ENCODE peak calls at places on chromosomes 3 and 15, in seven cellular contexts. H is psoas muscle, P is Panc1, W is nephron progenitor cell, E is GM23338, S is uterus, J is IMR-90. Z is an unnamed sample.

GRCh38 chr15:44811347-44811746 is 75.0 kb downstream of the TRIM69 start:
- DNase-seq in W (no peak), S (no peak), J (no peak), H (no peak), E (no peak), P (no peak), Z (no peak)

GRCh38 chr3:8237893-8238292 is 263.7 kb upstream of the LMCD1 start:
- DNase-seq in J (no peak), S (no peak), E (no peak), H (no peak), W (no peak), P (no peak), Z (no peak)

GRCh38 chr15:99251436-99251821 is at the start of gene LRRC28:
- DNase-seq in E (no peak), P (no peak), S (no peak), H (no peak), J (no peak), W (no peak), Z (no peak)

GRCh38 chr3:107106316-107106715 is 270.9 kb upstream of the CCDC54 start:
- DNase-seq in J (peak; percentile 53), E (no peak), P (no peak), W (no peak), S (no peak), H (no peak), Z (no peak)

GRCh38 chr3:64058592-64058991 is 35.3 kb upstream of the PSMD6 start:
- DNase-seq in H (no peak), W (no peak), P (no peak), E (no peak), S (no peak), J (no peak), Z (no peak)

GRCh38 chr3:138835177-138835757 is 539 bp upstream of the PIK3CB start:
- DNase-seq in J (no peak), S (no peak), E (no peak), P (no peak), H (no peak), W (no peak), Z (no peak)

GRCh38 chr3:50165388-50166308 is 10.5 kb downstream of the SEMA3F start:
- DNase-seq in P (no peak), H (no peak), J (peak; percentile 47), E (no peak), S (peak; percentile 70), W (no peak), Z (no peak)

GRCh38 chr15:67024998-67025368 is 40.4 kb upstream of the SMAD3 start:
- DNase-seq in E (no peak), H (no peak), W (no peak), J (no peak), S (no peak), P (no peak), Z (no peak)

GRCh38 chr15:60773893-60774292 is 295.0 kb upstream of the ICE2 start:
- DNase-seq in H (no peak), J (peak; percentile 38), E (no peak), P (no peak), S (no peak), W (no peak), Z (no peak)

GRCh38 chr15:98776607-98777281 is 128.4 kb downstream of the IGF1R start:
- DNase-seq in H (peak; percentile 70), P (no peak), W (peak; percentile 68), E (no peak), S (peak; percentile 44), J (peak; percentile 50), Z (no peak)

GRCh38 chr3:40225116-40225515 is 84.4 kb upstream of the EIF1B start:
- DNase-seq in P (no peak), J (no peak), E (no peak), W (no peak), S (no peak), H (no peak), Z (no peak)

GRCh38 chr3:146044046-146044445 is 116.9 kb downstream of the PLOD2 start:
- DNase-seq in W (no peak), P (no peak), H (no peak), S (no peak), J (no peak), E (no peak), Z (no peak)

GRCh38 chr3:159803444-159803843 is 185.2 kb upstream of the IL12A start:
- DNase-seq in S (no peak), H (no peak), P (no peak), E (no peak), W (no peak), J (peak; percentile 82), Z (no peak)

GRCh38 chr3:46059432-46059831 is 32.1 kb upstream of the XCR1 start:
- DNase-seq in S (no peak), E (no peak), P (no peak), H (no peak), J (no peak), W (no peak), Z (no peak)

GRCh38 chr3:177361042-177361938 is 164.0 kb upstream of the TBL1XR1 start:
- DNase-seq in P (no peak), H (no peak), S (no peak), W (no peak), E (no peak), J (no peak), Z (no peak)

GRCh38 chr15:86362556-86362955 is 282.9 kb downstream of the AGBL1 start:
- DNase-seq in E (no peak), J (no peak), S (no peak), W (no peak), H (no peak), P (no peak), Z (no peak)

GRCh38 chr3:61381745-61382392 is 130.6 kb upstream of the FHIT start:
- DNase-seq in W (no peak), E (peak; percentile 76), P (no peak), J (peak; percentile 7), H (no peak), S (no peak), Z (no peak)

GRCh38 chr15:99976811-99977271 is 243.6 kb upstream of the LYSMD4 start:
- DNase-seq in H (peak; percentile 50), S (no peak), J (peak; percentile 20), W (no peak), E (no peak), P (no peak), Z (no peak)

GRCh38 chr3:30984855-30985793 is 90.7 kb upstream of the GADL1 start:
- DNase-seq in P (no peak), W (no peak), J (peak; percentile 13), S (no peak), E (no peak), H (no peak), Z (no peak)

GRCh38 chr3:156181509-156181908 is 61.1 kb downstream of the KCNAB1 start:
- DNase-seq in E (no peak), S (no peak), H (no peak), W (no peak), P (no peak), J (peak; percentile 72), Z (no peak)

GRCh38 chr3:177538064-177538742 is 340.9 kb upstream of the TBL1XR1 start:
- DNase-seq in P (no peak), E (peak; percentile 12), H (peak; percentile 57), S (peak; percentile 35), W (no peak), J (peak; percentile 69), Z (no peak)

GRCh38 chr3:105032541-105032940 is 334.2 kb upstream of the ALCAM start:
- DNase-seq in S (no peak), H (no peak), J (no peak), P (no peak), E (no peak), W (no peak), Z (no peak)

GRCh38 chr3:141797167-141797773 is 34.1 kb downstream of the GRK7 start:
- DNase-seq in J (peak; percentile 7), S (peak; percentile 39), H (peak; percentile 80), P (no peak), E (peak; percentile 96), W (peak; percentile 70), Z (peak; percentile 58)

GRCh38 chr15:44034334-44034733 is 160.7 kb downstream of the FRMD5 start:
- DNase-seq in P (no peak), W (no peak), H (no peak), J (no peak), E (no peak), S (no peak), Z (no peak)

GRCh38 chr3:168061332-168061996 is 34.3 kb downstream of the GOLIM4 start:
- DNase-seq in S (no peak), E (no peak), J (no peak), W (no peak), P (no peak), H (no peak), Z (no peak)

GRCh38 chr3:39124876-39125836 is 17.7 kb downstream of the TTC21A start:
- DNase-seq in E (peak; percentile 57), J (peak; percentile 57), H (no peak), S (no peak), W (no peak), P (no peak), Z (no peak)
- TF ChIP-seq CTCF in E (peak; percentile 78), J (peak; percentile 59), H (peak; percentile 35), S (peak; percentile 46), W (peak; percentile 7), P (peak; percentile 29), Z (no peak)

GRCh38 chr3:143326983-143327382 is 207.4 kb downstream of the CHST2 start:
- DNase-seq in S (no peak), E (no peak), P (no peak), H (no peak), W (no peak), J (no peak), Z (no peak)

GRCh38 chr3:143328459-143328858 is 208.9 kb downstream of the CHST2 start:
- DNase-seq in J (no peak), S (no peak), W (no peak), E (peak; percentile 8), P (no peak), H (no peak), Z (no peak)

GRCh38 chr3:143330316-143330868 is 210.8 kb downstream of the CHST2 start:
- DNase-seq in P (no peak), J (no peak), S (no peak), E (no peak), W (no peak), H (no peak), Z (no peak)

GRCh38 chr3:143329567-143330164 is 210.1 kb downstream of the CHST2 start:
- DNase-seq in W (peak; percentile 20), J (no peak), P (no peak), S (no peak), E (no peak), H (no peak), Z (no peak)

GRCh38 chr3:143327388-143327787 is 207.8 kb downstream of the CHST2 start:
- DNase-seq in E (no peak), W (no peak), J (no peak), S (no peak), H (no peak), P (no peak), Z (no peak)
- TF ChIP-seq CTCF in E (no peak), W (no peak), J (no peak), S (no peak), H (no peak), P (no peak), Z (no peak)

DNA sequence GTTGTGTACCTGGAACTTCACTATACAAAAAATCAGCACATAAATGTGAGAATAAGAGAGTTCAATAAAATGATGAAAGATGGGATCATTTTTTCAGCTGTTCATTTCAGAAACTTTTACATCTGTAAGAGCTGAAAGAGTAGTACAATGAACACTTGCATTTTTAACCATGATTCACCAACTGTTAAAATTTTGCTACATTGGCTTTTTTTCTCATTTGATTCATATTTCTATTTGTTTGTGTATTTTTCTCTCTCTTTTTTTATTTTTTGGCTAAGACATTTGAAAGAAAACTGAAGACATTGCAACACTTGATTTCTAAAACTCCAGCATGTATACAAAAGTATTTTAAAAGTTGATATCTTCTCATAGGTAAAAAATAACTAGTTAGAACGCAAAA is 98.3 kb upstream of the CDIN1 start:
- DNase-seq in H (no peak), S (no peak), W (no peak), J (no peak), P (no peak), E (no peak), Z (no peak)
- TF ChIP-seq CTCF in H (no peak), S (no peak), W (no peak), J (no peak), P (no peak), E (no peak), Z (no peak)

GRCh38 chr15:59688888-59689625 is at the start of gene BNIP2:
- DNase-seq in E (peak; percentile 100), P (peak; percentile 91), J (peak; percentile 98), H (peak; percentile 100), W (peak; percentile 99), S (peak; percentile 99), Z (peak; percentile 97)
- TF ChIP-seq CTCF in E (no peak), P (no peak), J (no peak), H (no peak), W (no peak), S (no peak), Z (no peak)

Z was measured in neural crest cell.